ENCODE peak calls at places on chromosomes 6 and 20, in eight cellular contexts. U, H, A, D, S, E, I and M are unnamed samples.
A peak's percentile ranks its signal among the peaks of the same experiment; 100 is the strongest.

GRCh38 chr6:72130327-72130726 is 244.0 kb downstream of the RIMS1 start:
- DNase-seq in D (no peak), U (no peak), A (no peak), I (no peak), H (no peak), S (no peak), E (no peak), M (no peak)

GRCh38 chr6:1770435-1770843 is 160.7 kb downstream of the FOXC1 start:
- DNase-seq in S (no peak), D (no peak), U (no peak), I (no peak), A (no peak), E (peak; percentile 16), H (no peak), M (peak; percentile 51)

GRCh38 chr20:41476013-41476441 is 109.4 kb upstream of the EMILIN3 start:
- DNase-seq in E (peak; percentile 85), H (peak; percentile 79), I (peak; percentile 33), D (no peak), A (peak; percentile 30), S (no peak), U (peak; percentile 58), M (no peak)

GRCh38 chr6:10419749-10420545 is 5.1 kb upstream of the TFAP2A start:
- DNase-seq in A (no peak), D (no peak), U (no peak), E (no peak), I (no peak), H (no peak), S (no peak), M (no peak)

GRCh38 chr20:36461600-36462439 is 79.5 kb upstream of the MYL9 start:
- DNase-seq in U (peak; percentile 19), A (peak; percentile 17), S (peak; percentile 83), H (peak; percentile 64), E (peak; percentile 41), D (peak; percentile 53), I (no peak), M (peak; percentile 15)

GRCh38 chr6:161168281-161168891 is 105.5 kb downstream of the AGPAT4 start:
- DNase-seq in S (no peak), H (peak; percentile 41), A (peak; percentile 84), D (no peak), I (peak; percentile 93), E (peak; percentile 95), U (peak; percentile 93), M (no peak)

GRCh38 chr6:15793288-15793687 is 130.5 kb upstream of the DTNBP1 start:
- DNase-seq in I (peak; percentile 2), U (no peak), S (no peak), E (peak; percentile 16), D (no peak), A (no peak), H (no peak), M (no peak)

GRCh38 chr20:57087102-57087501 is 179.3 kb downstream of the BMP7 start:
- DNase-seq in E (no peak), U (no peak), H (no peak), A (no peak), I (no peak), D (no peak), S (no peak), M (no peak)

GRCh38 chr6:24125980-24126379 is at the start of gene NRSN1:
- DNase-seq in A (peak; percentile 2), U (peak; percentile 70), D (peak; percentile 61), H (peak; percentile 14), S (no peak), I (no peak), E (no peak), M (no peak)

GRCh38 chr6:2061880-2062279 is 183.5 kb downstream of the GMDS start:
- DNase-seq in S (no peak), H (no peak), A (peak; percentile 55), E (peak; percentile 12), D (no peak), I (no peak), U (no peak), M (no peak)

GRCh38 chr6:33620584-33621395 is at the start of gene ITPR3:
- DNase-seq in H (peak; percentile 59), S (no peak), D (peak; percentile 61), I (peak; percentile 46), U (peak; percentile 47), E (peak; percentile 92), A (peak; percentile 84), M (peak; percentile 55)

GRCh38 chr20:62358728-62359490 is 8.2 kb downstream of the LAMA5 start:
- DNase-seq in S (no peak), A (peak; percentile 84), U (no peak), I (no peak), E (no peak), D (no peak), H (no peak), M (no peak)

GRCh38 chr20:4011226-4011975 is 4.0 kb downstream of the RNF24 start:
- DNase-seq in E (no peak), A (peak; percentile 9), I (no peak), D (no peak), S (no peak), H (no peak), U (no peak), M (no peak)

GRCh38 chr20:15702161-15702560 is 871.1 kb downstream of the KIF16B start:
- DNase-seq in I (no peak), D (no peak), E (no peak), A (no peak), S (no peak), H (no peak), U (no peak), M (no peak)

GRCh38 chr6:125871365-125871764 is 80.6 kb downstream of the NCOA7 start:
- DNase-seq in E (no peak), A (no peak), S (no peak), D (no peak), I (no peak), U (peak; percentile 70), H (no peak), M (no peak)

GRCh38 chr6:69866351-69867074 is at the start of gene COL19A1:
- DNase-seq in U (peak; percentile 58), S (peak; percentile 79), A (peak; percentile 47), D (peak; percentile 33), I (no peak), E (peak; percentile 4), H (peak; percentile 33), M (no peak)

GRCh38 chr6:32637219-32637880 is at the start of gene HLA-DQA1:
- DNase-seq in U (no peak), A (no peak), H (peak; percentile 16), D (no peak), S (no peak), E (no peak), I (no peak), M (no peak)

GRCh38 chr6:73823046-73823735 is 127.2 kb downstream of the CD109 start:
- DNase-seq in H (no peak), A (no peak), E (peak; percentile 10), U (no peak), D (no peak), S (no peak), I (no peak), M (no peak)

GRCh38 chr6:140879861-140880260 is 1252.9 kb upstream of the GJE1 start:
- DNase-seq in E (peak; percentile 84), S (no peak), A (peak; percentile 70), H (no peak), I (no peak), U (no peak), D (no peak), M (no peak)

GRCh38 chr20:38008233-38008944 is 24.9 kb downstream of the TTI1 start:
- DNase-seq in S (no peak), D (no peak), I (no peak), E (no peak), H (no peak), A (no peak), U (no peak), M (no peak)

GRCh38 chr6:38937839-38938613 is 110.6 kb upstream of the GLP1R start:
- DNase-seq in S (no peak), I (no peak), A (no peak), H (no peak), U (no peak), E (no peak), D (no peak), M (no peak)